ENCODE peak calls at places on chromosomes 5 and 9, in four cellular contexts. J, L, G and Z are unnamed samples.

GRCh38 chr9:99868845-99869244 is 37.6 kb upstream of the STX17 start:
- DNase-seq in L (no peak), G (no peak), J (no peak), Z (no peak)

GRCh38 chr5:55072668-55073067 is 29.8 kb upstream of the GZMA start:
- DNase-seq in J (no peak), G (no peak), L (no peak), Z (no peak)

GRCh38 chr5:75985077-75985476 is 98.1 kb upstream of the SV2C start:
- DNase-seq in J (no peak), L (no peak), G (no peak), Z (no peak)

GRCh38 chr9:4305065-4305481 is 5.2 kb upstream of the GLIS3 start:
- DNase-seq in J (no peak), G (no peak), L (no peak), Z (no peak)

GRCh38 chr5:61048534-61048933 is 103.5 kb downstream of the NDUFAF2 start:
- DNase-seq in J (no peak), L (peak; percentile 88), G (no peak), Z (no peak)

GRCh38 chr5:148387325-148387724 is 3.6 kb downstream of the FBXO38 start:
- DNase-seq in G (no peak), L (no peak), J (no peak), Z (no peak)

GRCh38 chr5:172322028-172322965 is 38.7 kb upstream of the UBTD2 start:
- DNase-seq in L (no peak), J (no peak), G (peak; percentile 44), Z (no peak)

GRCh38 chr9:94758031-94758430 is 31.5 kb downstream of the AOPEP start:
- DNase-seq in J (no peak), G (no peak), L (no peak), Z (no peak)

GRCh38 chr9:3074247-3074646 is 230.4 kb upstream of the PUM3 start:
- DNase-seq in G (no peak), J (no peak), L (no peak), Z (no peak)

GRCh38 chr9:33748633-33749304 is 46.6 kb upstream of the PRSS3 start:
- DNase-seq in L (no peak), G (no peak), J (no peak), Z (no peak)

DNA sequence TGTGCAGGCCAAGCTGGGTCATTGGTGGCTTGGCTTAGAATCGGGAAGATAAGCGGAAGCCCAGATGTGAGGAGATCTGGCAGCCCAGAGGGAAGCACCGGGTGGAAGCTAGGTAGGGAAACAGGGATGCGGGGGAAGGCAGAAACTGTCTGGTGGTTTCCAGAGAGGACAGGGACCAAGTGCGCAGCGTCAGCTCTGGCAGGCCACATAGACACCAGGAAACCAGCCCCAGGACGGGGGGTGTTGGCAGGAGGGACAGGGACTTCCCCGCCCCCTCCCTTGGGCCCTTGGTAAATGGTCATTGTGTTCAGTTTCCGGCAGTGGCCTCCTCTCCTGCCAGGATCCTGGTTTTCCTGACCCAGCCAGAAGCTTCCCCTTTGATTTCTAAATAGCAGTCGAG is 2.0 kb downstream of the RALGDS start:
- DNase-seq in G (no peak), L (no peak), J (peak; percentile 47), Z (no peak)
- H3K4me3 ChIP-seq in G (no peak overlapping the region), L (no peak overlapping the region), J (no peak overlapping the region), Z (no peak overlapping the region)

DNA sequence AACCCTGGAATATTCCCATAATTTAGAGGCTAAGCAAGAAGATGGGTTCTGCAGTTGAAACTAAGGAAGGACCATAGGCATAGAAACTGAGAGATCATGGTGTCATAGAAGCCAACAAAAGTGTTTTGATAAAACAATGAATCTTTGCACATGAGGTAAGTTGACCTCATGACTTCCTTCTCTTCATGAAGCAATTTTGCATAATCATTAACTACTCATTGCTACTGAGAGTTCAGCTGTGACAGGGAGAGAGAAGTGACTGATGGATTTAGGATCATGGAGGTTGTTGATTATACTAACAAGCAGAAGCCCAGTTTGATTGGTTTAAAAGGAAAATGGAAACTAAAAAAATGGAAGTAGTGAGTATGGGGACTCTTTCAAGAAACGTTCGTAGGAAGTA is 51.2 kb downstream of the PARP8 start:
- DNase-seq in G (no peak), J (no peak), L (no peak), Z (no peak)
- H3K27ac ChIP-seq in G (no peak overlapping the region), J (no peak overlapping the region), L (no peak overlapping the region), Z (no peak overlapping the region)

GRCh38 chr5:140042551-140043507 is at the start of gene NRG2:
- DNase-seq in G (peak; percentile 66), L (peak; percentile 24), J (peak; percentile 67), Z (peak; percentile 38)
- H3K4me3 ChIP-seq in G (peak within 1 kb of the TSS; percentile 53), L (peak within 1 kb of the TSS; percentile 48), J (peak within 1 kb of the TSS; percentile 75), Z (peak within 1 kb of the TSS; percentile 40)

GRCh38 chr9:92405770-92406169 is 1.4 kb upstream of the OGN start:
- DNase-seq in J (no peak), L (no peak), G (no peak), Z (no peak)

GRCh38 chr9:92407818-92408217 is 3.4 kb upstream of the OGN start:
- DNase-seq in L (no peak), J (no peak), G (no peak), Z (no peak)

GRCh38 chr9:92404437-92404836 is at the start of gene OGN:
- DNase-seq in G (no peak), L (no peak), J (no peak), Z (no peak)

GRCh38 chr9:92404031-92404430 is 347 bp downstream of the OGN start:
- DNase-seq in G (no peak), J (no peak), L (no peak), Z (no peak)

DNA sequence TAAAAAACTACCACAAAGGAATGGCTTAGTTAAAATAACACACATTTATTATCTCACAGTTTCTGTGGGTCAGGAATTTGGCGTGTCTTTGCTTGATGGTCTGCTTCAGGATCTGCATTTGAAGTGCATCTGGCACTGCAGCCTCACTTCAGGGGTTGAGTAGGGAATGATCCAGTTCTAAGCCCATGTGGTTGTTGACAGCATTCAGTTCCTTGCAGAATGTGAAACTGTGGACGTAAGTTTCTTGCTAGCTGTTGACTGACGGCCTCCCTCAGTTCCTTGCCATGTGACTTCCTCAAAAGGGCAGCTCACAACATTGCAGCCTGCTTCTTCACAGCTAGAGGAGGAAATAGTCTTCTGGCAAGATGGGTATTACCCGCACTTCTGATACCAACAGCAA is 2.1 kb upstream of the OGN start:
- DNase-seq in G (no peak), J (no peak), L (no peak), Z (peak; percentile 31)
- H3K27ac ChIP-seq in G (no peak overlapping the region), J (peak overlapping the region; percentile 87), L (no peak overlapping the region), Z (no peak overlapping the region)

GRCh38 chr5:170296036-170296934 is 1.3 kb downstream of the LCP2 start:
- DNase-seq in L (no peak), J (no peak), G (no peak), Z (no peak)
- H3K4me3 ChIP-seq in L (no peak overlapping the region), J (no peak overlapping the region), G (no peak overlapping the region), Z (peak overlapping the region; percentile 61)

DNA sequence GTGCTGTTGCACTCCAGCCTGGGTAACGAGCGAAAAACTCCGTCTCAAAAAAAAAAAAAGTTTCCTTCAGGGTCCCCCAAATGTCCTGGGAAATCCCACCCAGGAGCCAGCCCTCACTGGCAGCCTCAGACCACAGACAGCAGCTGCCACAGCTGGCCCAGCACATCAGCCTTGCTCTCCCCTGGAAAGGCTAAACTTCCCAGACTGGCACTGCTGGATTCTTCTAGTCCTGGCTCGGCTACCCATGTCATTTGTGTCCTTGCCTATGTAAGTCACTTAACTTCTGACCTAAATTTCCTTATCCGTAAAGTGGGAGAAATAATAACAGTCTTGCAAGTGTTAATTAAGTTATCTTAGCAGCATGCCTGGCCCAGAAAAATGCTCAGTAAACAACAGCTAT is 8.6 kb upstream of the PRRC2B start:
- DNase-seq in L (no peak), J (no peak), G (no peak), Z (no peak)
- H3K27ac ChIP-seq in L (peak overlapping the region; percentile 2), J (no peak overlapping the region), G (no peak overlapping the region), Z (no peak overlapping the region)

GRCh38 chr9:132163876-132164603 is 2.2 kb downstream of the NTNG2 start:
- DNase-seq in G (no peak), L (no peak), J (no peak), Z (no peak)

GRCh38 chr9:132162764-132163456 is 1.1 kb downstream of the NTNG2 start:
- DNase-seq in J (no peak), G (no peak), L (no peak), Z (no peak)

GRCh38 chr9:132166599-132166998 is 4.7 kb downstream of the NTNG2 start:
- DNase-seq in J (no peak), G (no peak), L (no peak), Z (no peak)

GRCh38 chr9:132163457-132163875 is 1.6 kb downstream of the NTNG2 start:
- DNase-seq in J (no peak), L (no peak), G (no peak), Z (no peak)

DNA sequence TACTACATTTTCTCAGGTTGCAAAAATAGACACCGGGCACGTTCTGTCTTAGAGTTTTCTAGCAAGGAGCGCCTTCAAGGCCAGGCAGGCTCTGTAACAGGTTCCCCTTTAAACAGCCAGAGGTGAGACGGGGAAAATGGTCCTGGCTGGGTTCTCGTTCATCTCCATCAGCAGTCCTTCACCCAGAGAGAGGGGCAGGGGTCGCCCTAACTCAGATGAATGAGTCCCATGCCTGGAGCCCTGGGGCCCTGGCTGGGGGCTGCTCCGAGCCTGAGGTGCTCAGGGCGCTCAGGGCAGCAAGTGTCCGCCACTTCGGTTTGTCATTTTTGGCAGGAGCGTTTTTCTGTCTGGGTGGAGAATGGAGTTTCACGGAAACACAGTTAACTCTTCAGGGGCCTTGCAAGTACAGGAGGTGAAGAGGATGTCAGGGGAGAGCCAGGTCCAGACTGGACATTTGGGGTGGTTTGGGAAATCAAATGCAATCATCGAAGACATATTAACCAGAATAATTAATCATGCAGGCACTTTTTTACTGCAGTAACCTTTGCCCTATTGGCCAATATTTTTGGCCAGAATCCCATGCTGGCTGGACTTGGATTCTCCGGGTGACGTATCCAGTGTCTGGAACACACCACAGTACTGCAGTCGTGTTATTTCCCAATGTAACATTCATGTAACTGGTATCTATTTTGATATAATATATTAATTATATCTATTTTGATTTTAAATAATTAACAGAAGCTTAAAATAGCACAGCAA is 2.9 kb downstream of the NTNG2 start:
- DNase-seq in L (no peak), G (peak; percentile 78), J (no peak), Z (peak; percentile 39)
- H3K4me3 ChIP-seq in L (no peak overlapping the region), G (no peak overlapping the region), J (no peak overlapping the region), Z (no peak overlapping the region)